ENCODE peak calls at places on chromosomes 12 and 14, in ten cellular contexts. L is right lobe of liver; J is psoas muscle; I is aorta; V is thoracic aorta; E is right cardiac atrium; Y is mesendoderm; M is heart left ventricle; U is CD8-positive, alpha-beta T cell; B is colonic mucosa. D is an unnamed sample.
A peak's percentile ranks its signal among the peaks of the same experiment; 100 is the strongest.

GRCh38 chr14:77543637-77544334 is 45.2 kb upstream of the ISM2 start:
- DNase-seq in I (no peak), M (no peak), L (no peak), U (no peak), V (no peak), B (no peak), J (no peak), E (no peak), Y (no peak), D (no peak)

GRCh38 chr12:75977952-75978671 is 53.5 kb downstream of the PHLDA1 start:
- DNase-seq in I (no peak), J (peak; percentile 24), B (peak; percentile 86), Y (peak; percentile 92), L (peak; percentile 71), M (no peak), U (peak; percentile 48), E (no peak), V (peak; percentile 54), D (peak; percentile 71)

GRCh38 chr14:57816568-57817284 is 49.2 kb downstream of the SLC35F4 start:
- DNase-seq in B (no peak), J (no peak), Y (no peak), V (no peak), M (no peak), E (no peak), L (no peak), I (no peak), U (no peak), D (no peak)

GRCh38 chr12:75884465-75884985 is 147.1 kb downstream of the PHLDA1 start:
- DNase-seq in U (no peak), L (no peak), V (no peak), M (no peak), E (no peak), I (no peak), B (no peak), Y (peak; percentile 74), J (no peak), D (no peak)

GRCh38 chr14:95508377-95508776 is 8.1 kb downstream of the SYNE3 start:
- DNase-seq in J (no peak), I (no peak), L (no peak), E (peak; percentile 20), V (no peak), M (no peak), Y (no peak), U (no peak), B (no peak), D (no peak)

GRCh38 chr12:131434208-131435125 is 276.4 kb upstream of the SFSWAP start:
- DNase-seq in J (no peak), B (no peak), Y (peak; percentile 4), I (no peak), U (no peak), M (no peak), L (no peak), V (no peak), E (no peak), D (no peak)

GRCh38 chr12:67002711-67003110 is 266.4 kb upstream of the CAND1 start:
- DNase-seq in Y (no peak), I (no peak), U (no peak), M (no peak), L (no peak), B (no peak), J (no peak), V (no peak), E (no peak), D (no peak)

GRCh38 chr12:57093412-57094193 is 4.7 kb downstream of the NAB2 start:
- DNase-seq in M (peak; percentile 78), L (peak; percentile 64), I (peak; percentile 95), B (peak; percentile 61), V (peak; percentile 71), U (peak; percentile 57), J (peak; percentile 82), E (peak; percentile 93), Y (peak; percentile 75), D (peak; percentile 77)

GRCh38 chr14:68195126-68195525 is 375.5 kb downstream of the RAD51B start:
- DNase-seq in B (no peak), E (no peak), Y (peak; percentile 38), M (no peak), I (no peak), J (no peak), L (no peak), V (no peak), U (no peak), D (no peak)

GRCh38 chr12:7019043-7019569 is 830 bp upstream of the LPCAT3 start:
- DNase-seq in J (no peak), V (no peak), M (no peak), B (no peak), I (no peak), E (no peak), L (no peak), U (no peak), Y (peak; percentile 16), D (no peak)

GRCh38 chr14:75514673-75515630 is 7.3 kb upstream of the BATF start:
- DNase-seq in Y (peak; percentile 43), I (peak; percentile 80), M (no peak), J (peak; percentile 29), V (no peak), E (peak; percentile 75), L (no peak), U (peak; percentile 31), B (no peak), D (no peak)

GRCh38 chr14:100664841-100665425 is 61.8 kb upstream of the DLK1 start:
- DNase-seq in U (no peak), Y (no peak), I (no peak), M (peak; percentile 65), E (no peak), V (no peak), L (no peak), J (peak; percentile 66), B (peak; percentile 47), D (no peak)
- H3K4me3 ChIP-seq in U (no peak overlapping the region), Y (no peak overlapping the region), I (no peak overlapping the region), M (no peak overlapping the region), E (no peak overlapping the region), V (no peak overlapping the region), L (no peak overlapping the region), J (no peak overlapping the region), B (no peak overlapping the region), D (no peak overlapping the region)

GRCh38 chr12:54374555-54375257 is 9.8 kb downstream of the ZNF385A start:
- DNase-seq in M (peak; percentile 76), J (peak; percentile 41), B (no peak), V (no peak), I (no peak), L (no peak), Y (no peak), U (no peak), E (peak; percentile 84), D (no peak)

GRCh38 chr12:54375258-54375579 is 9.3 kb downstream of the ZNF385A start:
- DNase-seq in I (no peak), B (no peak), V (no peak), J (no peak), M (no peak), L (no peak), Y (no peak), U (no peak), E (no peak), D (no peak)

GRCh38 chr12:54371328-54372112 is 7.2 kb upstream of the GPR84 start:
- DNase-seq in E (peak; percentile 91), M (peak; percentile 73), U (no peak), Y (no peak), J (peak; percentile 74), L (no peak), I (peak; percentile 85), V (no peak), B (peak; percentile 54), D (no peak)

GRCh38 chr12:54372113-54372806 is 8.0 kb upstream of the GPR84 start:
- DNase-seq in J (peak; percentile 57), B (no peak), V (no peak), Y (no peak), U (no peak), L (no peak), I (no peak), M (no peak), E (peak; percentile 81), D (no peak)

GRCh38 chr12:54373619-54374554 is 9.6 kb upstream of the GPR84 start:
- DNase-seq in L (no peak), Y (no peak), I (no peak), B (no peak), V (no peak), M (no peak), J (peak; percentile 32), E (no peak), U (no peak), D (no peak)
- H3K27ac ChIP-seq in L (no peak overlapping the region), Y (no peak overlapping the region), I (no peak overlapping the region), B (no peak overlapping the region), V (no peak overlapping the region), M (peak overlapping the region; percentile 68), J (peak overlapping the region; percentile 39), E (no peak overlapping the region), U (no peak overlapping the region), D (no peak overlapping the region)

GRCh38 chr12:106343213-106343509 is 14.4 kb upstream of the POLR3B start:
- DNase-seq in J (no peak), L (no peak), M (no peak), E (no peak), B (no peak), U (no peak), I (no peak), V (no peak), Y (no peak), D (no peak)
- H3K4me3 ChIP-seq in J (peak overlapping the region; percentile 50), L (no peak overlapping the region), M (no peak overlapping the region), E (no peak overlapping the region), B (no peak overlapping the region), U (no peak overlapping the region), I (no peak overlapping the region), V (peak overlapping the region; percentile 44), Y (no peak overlapping the region), D (no peak overlapping the region)

GRCh38 chr12:27549801-27550652 is 26.0 kb downstream of the PPFIBP1 start:
- DNase-seq in B (peak; percentile 78), I (peak; percentile 85), U (no peak), L (peak; percentile 85), J (peak; percentile 81), V (peak; percentile 68), M (peak; percentile 85), Y (peak; percentile 86), E (peak; percentile 90), D (peak; percentile 88)

GRCh38 chr12:27549231-27549800 is 25.3 kb downstream of the PPFIBP1 start:
- DNase-seq in I (no peak), Y (no peak), U (no peak), E (no peak), L (no peak), J (no peak), B (no peak), V (no peak), M (no peak), D (no peak)

GRCh38 chr12:27551172-27551840 is 27.3 kb downstream of the PPFIBP1 start:
- DNase-seq in B (no peak), E (peak; percentile 48), U (no peak), M (no peak), V (no peak), Y (no peak), J (no peak), I (no peak), L (no peak), D (no peak)

GRCh38 chr12:27552235-27552634 is 28.2 kb downstream of the PPFIBP1 start:
- DNase-seq in L (no peak), M (no peak), V (no peak), E (no peak), B (no peak), I (no peak), J (no peak), Y (no peak), U (no peak), D (no peak)

DNA sequence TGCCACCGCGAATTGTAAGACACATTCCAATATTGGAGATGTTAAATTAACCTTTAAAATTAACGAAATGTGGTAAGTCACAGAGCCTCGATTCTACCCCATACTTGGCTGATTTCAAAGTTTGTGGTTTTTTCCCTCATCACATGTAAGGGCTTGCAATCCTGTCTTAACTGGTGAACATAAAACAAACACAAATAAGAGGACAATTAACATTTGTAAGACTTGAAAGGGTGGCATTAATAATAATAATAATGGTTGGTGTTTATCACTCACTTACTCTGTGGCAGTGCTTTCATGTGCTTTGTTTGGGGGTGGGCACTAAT is 26.6 kb downstream of the PPFIBP1 start:
- DNase-seq in L (no peak), E (no peak), I (no peak), M (no peak), U (no peak), B (no peak), Y (no peak), V (no peak), J (no peak), D (no peak)
- H3K27ac ChIP-seq in L (peak overlapping the region; percentile 75), E (no peak overlapping the region), I (no peak overlapping the region), M (peak overlapping the region; percentile 91), U (no peak overlapping the region), B (no peak overlapping the region), Y (no peak overlapping the region), V (no peak overlapping the region), J (peak overlapping the region; percentile 76), D (no peak overlapping the region)